ENCODE peak calls at places on chromosomes 1 and 21, in four cellular contexts. H is HepG2, L is K562, V is A549. Y is an unnamed sample.

GRCh38 chr1:113058861-113059441 is 14.0 kb upstream of the LRIG2 start:
- DNase-seq in V (no peak), L (peak), H (no peak), Y (no peak)

GRCh38 chr1:160618327-160618726 is 28.5 kb downstream of the SLAMF1 start:
- DNase-seq in V (no peak), H (no peak), L (no peak), Y (no peak)

GRCh38 chr1:244074559-244075171 is 23.6 kb downstream of the ZBTB18 start:
- DNase-seq in H (no peak), L (no peak), V (no peak), Y (no peak)

GRCh38 chr1:53321776-53322602 is 5.9 kb downstream of the LRP8 start:
- DNase-seq in V (no peak), L (no peak), H (no peak), Y (no peak)

GRCh38 chr21:42833439-42833815 is 45.9 kb downstream of the WDR4 start:
- DNase-seq in L (peak), H (peak), V (peak), Y (peak)

GRCh38 chr1:243748227-243748626 is 101.8 kb downstream of the AKT3 start:
- DNase-seq in L (no peak), H (no peak), V (no peak), Y (no peak)

GRCh38 chr1:154295408-154296235 is 23.2 kb downstream of the HAX1 start:
- DNase-seq in L (peak), V (no peak), H (no peak), Y (no peak)

GRCh38 chr1:85576256-85576641 is 4.3 kb upstream of the CCN1 start:
- DNase-seq in L (no peak), H (no peak), V (no peak), Y (no peak)

GRCh38 chr1:202029171-202029665 is 18.8 kb downstream of the ELF3 start:
- DNase-seq in H (no peak), L (peak), V (peak), Y (no peak)

GRCh38 chr1:20540281-20540680 is 12.1 kb upstream of the FAM43B start:
- DNase-seq in H (no peak), L (no peak), V (no peak), Y (no peak)

GRCh38 chr1:2547210-2548067 is 8.7 kb upstream of the TNFRSF14 start:
- DNase-seq in L (no peak), H (no peak), V (no peak), Y (no peak)

GRCh38 chr1:230352537-230352936 is 73.6 kb downstream of the PGBD5 start:
- DNase-seq in V (no peak), L (no peak), H (no peak), Y (no peak)

GRCh38 chr1:10629816-10630571 is 155.2 kb downstream of the PEX14 start:
- DNase-seq in L (no peak), V (no peak), H (no peak), Y (peak)

GRCh38 chr1:236394016-236394481 is at the start of gene EDARADD:
- DNase-seq in V (no peak), H (no peak), L (no peak), Y (no peak)

GRCh38 chr1:226662704-226663326 is 76.3 kb downstream of the ITPKB start:
- DNase-seq in L (no peak), H (no peak), V (peak), Y (no peak)

GRCh38 chr1:55572878-55573734 is 357.9 kb upstream of the USP24 start:
- DNase-seq in V (peak), L (no peak), H (peak), Y (no peak)

GRCh38 chr1:116508984-116509980 is 61.5 kb downstream of the CD58 start:
- DNase-seq in L (peak), H (peak), V (peak), Y (no peak)

GRCh38 chr1:95286479-95286878 is 52.5 kb downstream of the RWDD3 start:
- DNase-seq in L (no peak), H (peak), V (no peak), Y (no peak)

GRCh38 chr21:18443686-18444085 is 40.1 kb upstream of the TMPRSS15 start:
- DNase-seq in V (no peak), H (no peak), L (no peak), Y (no peak)

GRCh38 chr1:26581287-26581651 is 51.7 kb downstream of the RPS6KA1 start:
- DNase-seq in H (peak), L (no peak), V (no peak), Y (no peak)

GRCh38 chr1:116373451-116374339 is 651 bp downstream of the ATP1A1 start:
- DNase-seq in L (peak), V (no peak), H (no peak), Y (peak)

GRCh38 chr1:53104289-53104913 is 38.0 kb downstream of the SLC1A7 start:
- DNase-seq in V (no peak), L (no peak), H (no peak), Y (no peak)

GRCh38 chr1:21818661-21819060 is 6.6 kb downstream of the LDLRAD2 start:
- DNase-seq in H (peak), V (peak), L (peak), Y (peak)

GRCh38 chr1:12342261-12343003 is 112.6 kb downstream of the VPS13D start:
- DNase-seq in H (peak), V (no peak), L (no peak), Y (no peak)

GRCh38 chr1:29984107-29984506 is 739.3 kb downstream of the MATN1 start:
- DNase-seq in V (no peak), L (no peak), H (no peak), Y (no peak)

GRCh38 chr1:209643295-209644020 is 8.8 kb downstream of the LAMB3 start:
- DNase-seq in H (no peak), V (no peak), L (no peak), Y (no peak)

GRCh38 chr1:187655163-187655562 is 826.4 kb downstream of the PLA2G4A start:
- DNase-seq in V (peak), H (no peak), L (no peak), Y (no peak)

DNA sequence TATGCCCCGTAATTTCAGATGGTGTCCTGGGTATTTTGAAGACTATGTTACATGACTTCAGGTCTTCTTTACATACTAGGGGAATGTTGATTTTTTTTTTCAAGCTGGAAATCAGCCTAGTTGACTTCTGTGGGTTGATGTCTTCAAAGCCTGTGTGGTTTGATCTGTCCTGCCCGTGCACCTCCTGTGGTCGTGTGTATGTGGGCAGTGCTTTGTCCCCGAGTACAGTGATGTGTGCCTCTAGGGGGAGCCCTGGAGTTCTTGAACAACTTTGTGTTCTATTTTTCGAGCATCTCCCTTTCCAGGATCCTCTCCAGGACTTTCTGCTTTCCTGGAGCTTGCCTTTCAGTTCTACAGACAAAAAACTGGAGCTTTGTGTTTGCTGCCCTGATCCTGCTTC is 28.9 kb downstream of the OBSCN start:
- DNase-seq in V (peak), H (peak), L (peak), Y (peak)
- TF ChIP-seq HMGXB4 in V (no peak), H (no peak), L (no peak), Y (no peak)

GRCh38 chr1:212161231-212161781 is 123.9 kb upstream of the PPP2R5A start:
- DNase-seq in V (no peak), H (no peak), L (peak), Y (no peak)
- TF ChIP-seq HMGXB4 in V (no peak), H (no peak), L (no peak), Y (no peak)

DNA sequence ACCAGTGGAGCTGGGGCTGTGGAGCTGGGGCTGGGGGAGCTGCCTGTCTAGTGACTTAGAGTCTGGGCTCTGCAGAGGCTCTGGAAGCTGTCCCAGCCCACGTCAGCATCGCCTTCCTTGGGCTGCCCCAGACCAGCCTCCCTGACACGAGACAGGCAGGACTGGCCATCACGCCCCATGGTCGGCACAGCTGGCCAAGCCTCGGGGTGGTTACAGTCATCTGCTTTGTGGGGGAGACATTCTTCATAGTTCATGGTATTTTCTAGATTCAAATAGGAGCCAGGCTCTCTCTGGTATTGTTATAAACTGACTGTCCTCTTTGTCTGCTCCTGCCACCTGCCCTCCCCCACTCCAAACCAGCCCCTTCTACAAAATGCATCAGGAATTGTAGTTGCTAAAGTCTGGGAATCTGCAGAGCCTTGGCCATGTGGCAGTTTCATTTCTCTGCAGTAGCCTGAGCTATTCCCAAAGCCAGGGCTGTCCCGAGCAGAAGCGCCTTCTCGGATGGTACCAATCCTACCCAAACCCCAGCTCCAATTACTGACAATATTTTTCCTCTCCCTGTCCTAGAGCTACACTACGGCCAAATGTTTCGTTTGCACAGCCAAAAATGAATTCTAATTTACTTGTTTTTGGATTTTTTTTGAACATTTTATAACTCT is 29.4 kb downstream of the OLFML2B start:
- DNase-seq in V (no peak), H (no peak), L (no peak), Y (no peak)
- TF ChIP-seq HMGXB4 in V (no peak), H (no peak), L (no peak), Y (no peak)

GRCh38 chr1:237470712-237471310 is 419.9 kb downstream of the ZP4 start:
- DNase-seq in V (peak), H (no peak), L (no peak), Y (peak)
- TF ChIP-seq HMGXB4 in V (no peak), H (no peak), L (no peak), Y (no peak)

GRCh38 chr21:31354604-31355443 is 10.8 kb upstream of the TIAM1 start:
- DNase-seq in L (no peak), V (peak), H (no peak), Y (no peak)
- TF ChIP-seq HMGXB4 in L (no peak), V (no peak), H (no peak), Y (no peak)

DNA sequence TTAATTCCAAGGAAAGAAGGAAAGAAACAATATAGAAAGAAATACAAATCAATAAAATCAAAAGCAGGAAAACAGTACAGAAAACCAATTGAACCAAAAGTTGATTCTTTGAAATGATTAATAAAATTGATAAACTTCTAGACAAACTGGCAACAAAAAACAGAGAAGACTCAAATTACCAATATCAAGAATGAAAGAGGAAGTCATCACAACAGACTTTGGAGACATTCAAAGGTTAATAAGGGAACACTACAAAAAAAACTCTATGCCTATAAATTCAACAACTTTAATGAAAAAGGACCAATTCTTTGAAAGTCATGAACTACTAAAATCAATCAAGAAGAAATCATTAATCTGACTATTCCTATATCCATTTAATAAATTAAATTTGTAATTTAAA is 329.3 kb upstream of the NR5A2 start:
- DNase-seq in H (no peak), V (no peak), L (no peak), Y (no peak)
- TF ChIP-seq HMGXB4 in H (no peak), V (no peak), L (no peak), Y (no peak)

GRCh38 chr1:151762941-151763921 is at the start of gene MRPL9:
- DNase-seq in H (peak), V (peak), L (peak), Y (peak)

GRCh38 chr1:151763990-151764389 is 694 bp upstream of the MRPL9 start:
- DNase-seq in L (peak), H (no peak), V (no peak), Y (no peak)

GRCh38 chr1:151760597-151761385 is 2.5 kb downstream of the MRPL9 start:
- DNase-seq in L (no peak), V (no peak), H (no peak), Y (no peak)

GRCh38 chr1:151756291-151756690 is 7.0 kb downstream of the MRPL9 start:
- DNase-seq in V (no peak), H (no peak), L (no peak), Y (no peak)

GRCh38 chr1:151759241-151759640 is 4.1 kb downstream of the MRPL9 start:
- DNase-seq in V (no peak), L (no peak), H (no peak), Y (no peak)
- TF ChIP-seq HMGXB4 in V (no peak), L (no peak), H (no peak), Y (no peak)

DNA sequence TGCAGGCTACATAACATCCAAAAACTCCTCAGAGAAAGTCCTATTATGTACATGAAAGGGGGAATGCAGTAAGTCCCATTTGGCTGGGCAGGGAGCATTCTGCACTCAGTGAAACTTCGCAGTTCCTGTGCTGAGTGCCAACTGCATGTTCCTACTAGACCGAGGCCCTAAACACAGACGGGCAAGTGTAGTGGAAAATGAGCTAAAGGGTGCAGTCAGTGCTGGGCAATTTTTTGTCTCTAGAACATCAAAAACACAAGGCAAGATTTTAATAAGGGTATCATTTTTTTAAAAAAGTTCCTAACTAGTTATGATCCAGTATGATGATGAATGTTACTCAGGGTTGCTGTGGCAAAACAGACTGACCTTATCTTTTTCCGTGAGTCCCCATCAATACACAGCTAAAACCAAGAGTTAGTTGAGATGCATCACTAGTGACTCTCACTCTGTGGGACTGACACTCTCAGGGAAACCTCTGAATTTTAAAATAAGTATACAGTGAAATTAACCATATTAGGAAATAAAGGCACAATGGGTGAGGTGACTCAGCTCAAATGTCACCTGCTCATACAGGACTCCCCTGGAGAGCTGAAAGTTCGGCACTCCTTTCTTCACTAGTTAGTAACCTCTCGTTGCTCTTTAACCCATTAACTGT is 91.5 kb downstream of the NIBAN1 start:
- DNase-seq in H (no peak), V (no peak), L (no peak), Y (no peak)
- TF ChIP-seq HMGXB4 in H (no peak), V (no peak), L (no peak), Y (no peak)